ENCODE peak calls at places on chromosome 4, in nine cellular contexts. C is body of pancreas; P is naive thymus-derived CD4-positive, alpha-beta T cell; E is MM.1S; A is tibial artery; L is choroid plexus epithelial cell; S is AG04449; F is A549; V is fibroblast of lung. T is an unnamed sample.

GRCh38 chr4:176150704-176151103 is 44.7 kb downstream of the SPATA4 start:
- DNase-seq in F (no peak), S (no peak), V (no peak), A (no peak), E (no peak), P (no peak), L (no peak), C (no peak), T (no peak)

GRCh38 chr4:100188829-100189228 is 1.4 kb downstream of the DDIT4L start:
- DNase-seq in L (no peak), E (peak), C (no peak), S (no peak), A (no peak), V (no peak), F (no peak), P (no peak), T (no peak)

GRCh38 chr4:61619528-61619927 is 419.4 kb downstream of the ADGRL3 start:
- DNase-seq in A (no peak), E (no peak), F (peak), C (no peak), V (no peak), S (no peak), L (peak), P (no peak), T (no peak)

GRCh38 chr4:174222266-174222872 is 61.1 kb downstream of the FBXO8 start:
- DNase-seq in C (no peak), F (no peak), L (peak), S (no peak), A (no peak), P (no peak), E (peak), V (peak), T (peak)

GRCh38 chr4:99657801-99658200 is at the start of gene C4orf54:
- DNase-seq in C (no peak), F (no peak), P (no peak), E (no peak), V (no peak), S (no peak), L (no peak), A (no peak), T (no peak)

GRCh38 chr4:140300271-140300970 is 73.0 kb upstream of the SCOC start:
- DNase-seq in E (no peak), P (no peak), C (peak), F (peak), S (peak), V (peak), A (no peak), L (peak), T (peak)

GRCh38 chr4:19774690-19775256 is 476.9 kb upstream of the SLIT2 start:
- DNase-seq in L (peak), V (peak), A (no peak), C (no peak), E (no peak), F (no peak), P (no peak), S (no peak), T (peak)

GRCh38 chr4:53326535-53326934 is 39.3 kb downstream of the SCFD2 start:
- DNase-seq in V (no peak), P (no peak), L (no peak), A (no peak), S (no peak), E (no peak), F (no peak), C (no peak), T (no peak)

GRCh38 chr4:13597604-13598003 is 29.9 kb downstream of the BOD1L1 start:
- DNase-seq in S (no peak), F (no peak), A (no peak), P (no peak), E (no peak), V (no peak), C (no peak), L (no peak), T (no peak)

GRCh38 chr4:173281001-173281400 is 53.2 kb downstream of the HMGB2 start:
- DNase-seq in E (no peak), L (no peak), F (no peak), A (no peak), P (no peak), V (no peak), S (no peak), C (no peak), T (no peak)

GRCh38 chr4:8191136-8191747 is 7.8 kb upstream of the SH3TC1 start:
- DNase-seq in P (no peak), E (peak), C (peak), S (no peak), L (peak), V (peak), A (peak), F (no peak), T (peak)

GRCh38 chr4:105147226-105148151 is 813 bp downstream of the TET2 start:
- DNase-seq in V (peak), C (peak), E (peak), F (no peak), P (no peak), A (peak), S (no peak), L (peak), T (peak)

GRCh38 chr4:105145913-105146285 is 777 bp upstream of the TET2 start:
- DNase-seq in E (no peak), C (peak), S (no peak), V (no peak), L (no peak), A (peak), F (no peak), P (no peak), T (no peak)

GRCh38 chr4:105140684-105141490 is 5.8 kb upstream of the TET2 start:
- DNase-seq in A (no peak), V (peak), C (peak), S (no peak), L (peak), E (peak), F (peak), P (no peak), T (peak)

GRCh38 chr4:105146286-105147219 is at the start of gene TET2:
- DNase-seq in A (peak), F (peak), E (peak), P (peak), S (no peak), L (peak), C (peak), V (peak), T (peak)

GRCh38 chr4:105145059-105145912 is 1.4 kb upstream of the TET2 start:
- DNase-seq in V (peak), A (no peak), C (no peak), E (no peak), L (peak), P (no peak), S (no peak), F (no peak), T (no peak)
- H3K4me3 ChIP-seq in V (peak), A (peak), C (peak), E (peak), L (peak), P (peak), S (peak), F (peak), T (peak)

GRCh38 chr4:151991884-151992166 is 231.0 kb upstream of the GATB start:
- DNase-seq in P (no peak), C (no peak), E (no peak), L (no peak), V (no peak), S (no peak), F (no peak), A (no peak), T (no peak)
- H3K4me3 ChIP-seq in P (no peak), C (no peak), E (no peak), L (no peak), V (no peak), S (no peak), F (no peak), A (no peak), T (no peak)

GRCh38 chr4:39134674-39135073 is 47.7 kb upstream of the WDR19 start:
- DNase-seq in C (no peak), L (no peak), E (peak), F (no peak), S (no peak), A (no peak), V (no peak), P (no peak), T (no peak)
- H3K4me3 ChIP-seq in C (no peak), L (no peak), E (peak), F (no peak), S (no peak), A (no peak), V (no peak), P (no peak), T (no peak)

DNA sequence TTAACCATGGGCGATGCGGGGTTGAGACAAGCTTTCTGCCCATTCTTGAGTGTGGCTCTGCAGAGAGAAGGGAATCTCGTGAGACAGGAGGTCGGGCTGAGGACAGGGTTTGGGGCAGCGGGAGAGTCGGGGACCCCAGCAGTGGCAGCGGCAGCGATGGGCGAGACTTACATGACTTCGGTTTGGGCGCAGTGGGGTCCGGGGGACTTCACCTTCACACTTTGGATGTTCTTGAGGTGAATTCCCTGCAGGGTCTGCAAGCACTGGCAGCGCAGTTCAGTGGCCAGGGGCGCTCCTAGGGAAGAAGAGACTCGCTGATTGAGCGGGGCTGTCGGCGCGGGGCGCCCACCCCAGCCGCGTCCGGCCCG is 383 bp downstream of the CXCL2 start:
- DNase-seq in C (no peak), V (peak), P (peak), E (no peak), F (no peak), L (peak), A (no peak), S (no peak), T (peak)
- H3K4me3 ChIP-seq in C (peak), V (peak), P (no peak), E (no peak), F (peak), L (peak), A (peak), S (peak), T (peak)